ENCODE peak calls at places on chromosomes 11 and 22, in nine cellular contexts. One of them, this sample, is unnamed.

GRCh38 chr22:31241200-31241599 is 29.1 kb downstream of the LIMK2 start:
- DNase-seq in iPS DF 6.9: no peak
- DNase-seq in activated gamma-delta T cell treated with anti-CD3 and anti-CD28 coated beads, Interleukin-2, amount 50 U/mL, for 16 hours: no peak
- DNase-seq in colonic mucosa: peak
- DNase-seq in caudate nucleus: no peak
- DNase-seq in heart right ventricle: no peak
- DNase-seq in activated naive CD4-positive, alpha-beta T cell treated with anti-CD3 and anti-CD28 coated beads, Interleukin-2, amount 50 U/mL, for 16 hours: no peak
- DNase-seq in effector memory CD8-positive, alpha-beta T cell: no peak
- DNase-seq in HuH-7.5: no peak
- DNase-seq in this sample: no peak

GRCh38 chr11:10409207-10409661 is 45.8 kb upstream of the AMPD3 start:
- DNase-seq in activated gamma-delta T cell treated with anti-CD3 and anti-CD28 coated beads, Interleukin-2, amount 50 U/mL, for 16 hours: no peak
- DNase-seq in heart right ventricle: no peak
- DNase-seq in effector memory CD8-positive, alpha-beta T cell: no peak
- DNase-seq in caudate nucleus: no peak
- DNase-seq in colonic mucosa: no peak
- DNase-seq in iPS DF 6.9: no peak
- DNase-seq in activated naive CD4-positive, alpha-beta T cell treated with anti-CD3 and anti-CD28 coated beads, Interleukin-2, amount 50 U/mL, for 16 hours: no peak
- DNase-seq in HuH-7.5: no peak
- DNase-seq in this sample: no peak

GRCh38 chr11:95596011-95596489 is 193.5 kb downstream of the FAM76B start:
- DNase-seq in HuH-7.5: no peak
- DNase-seq in iPS DF 6.9: no peak
- DNase-seq in colonic mucosa: no peak
- DNase-seq in activated gamma-delta T cell treated with anti-CD3 and anti-CD28 coated beads, Interleukin-2, amount 50 U/mL, for 16 hours: no peak
- DNase-seq in effector memory CD8-positive, alpha-beta T cell: no peak
- DNase-seq in caudate nucleus: no peak
- DNase-seq in heart right ventricle: no peak
- DNase-seq in activated naive CD4-positive, alpha-beta T cell treated with anti-CD3 and anti-CD28 coated beads, Interleukin-2, amount 50 U/mL, for 16 hours: no peak
- DNase-seq in this sample: no peak

GRCh38 chr11:128297111-128297651 is 290.2 kb downstream of the ETS1 start:
- DNase-seq in HuH-7.5: no peak
- DNase-seq in effector memory CD8-positive, alpha-beta T cell: no peak
- DNase-seq in activated naive CD4-positive, alpha-beta T cell treated with anti-CD3 and anti-CD28 coated beads, Interleukin-2, amount 50 U/mL, for 16 hours: peak
- DNase-seq in heart right ventricle: no peak
- DNase-seq in iPS DF 6.9: no peak
- DNase-seq in colonic mucosa: no peak
- DNase-seq in caudate nucleus: no peak
- DNase-seq in activated gamma-delta T cell treated with anti-CD3 and anti-CD28 coated beads, Interleukin-2, amount 50 U/mL, for 16 hours: no peak
- DNase-seq in this sample: no peak

GRCh38 chr11:126431401-126432064 is 76.0 kb downstream of the ST3GAL4 start:
- DNase-seq in HuH-7.5: no peak
- DNase-seq in activated gamma-delta T cell treated with anti-CD3 and anti-CD28 coated beads, Interleukin-2, amount 50 U/mL, for 16 hours: no peak
- DNase-seq in caudate nucleus: no peak
- DNase-seq in heart right ventricle: peak
- DNase-seq in activated naive CD4-positive, alpha-beta T cell treated with anti-CD3 and anti-CD28 coated beads, Interleukin-2, amount 50 U/mL, for 16 hours: no peak
- DNase-seq in iPS DF 6.9: no peak
- DNase-seq in colonic mucosa: peak
- DNase-seq in effector memory CD8-positive, alpha-beta T cell: no peak
- DNase-seq in this sample: no peak

GRCh38 chr11:86671386-86672006 is 920 bp downstream of the ME3 start:
- DNase-seq in heart right ventricle: peak
- DNase-seq in effector memory CD8-positive, alpha-beta T cell: no peak
- DNase-seq in activated naive CD4-positive, alpha-beta T cell treated with anti-CD3 and anti-CD28 coated beads, Interleukin-2, amount 50 U/mL, for 16 hours: no peak
- DNase-seq in activated gamma-delta T cell treated with anti-CD3 and anti-CD28 coated beads, Interleukin-2, amount 50 U/mL, for 16 hours: no peak
- DNase-seq in caudate nucleus: no peak
- DNase-seq in HuH-7.5: no peak
- DNase-seq in iPS DF 6.9: no peak
- DNase-seq in colonic mucosa: peak
- DNase-seq in this sample: no peak

GRCh38 chr11:78414321-78415051 is 3.1 kb downstream of the GAB2 start:
- DNase-seq in effector memory CD8-positive, alpha-beta T cell: no peak
- DNase-seq in heart right ventricle: no peak
- DNase-seq in iPS DF 6.9: no peak
- DNase-seq in HuH-7.5: peak
- DNase-seq in activated naive CD4-positive, alpha-beta T cell treated with anti-CD3 and anti-CD28 coated beads, Interleukin-2, amount 50 U/mL, for 16 hours: no peak
- DNase-seq in colonic mucosa: no peak
- DNase-seq in caudate nucleus: no peak
- DNase-seq in activated gamma-delta T cell treated with anti-CD3 and anti-CD28 coated beads, Interleukin-2, amount 50 U/mL, for 16 hours: no peak
- DNase-seq in this sample: no peak

GRCh38 chr22:37776639-37777005 is 31.1 kb upstream of the GCAT start:
- DNase-seq in activated naive CD4-positive, alpha-beta T cell treated with anti-CD3 and anti-CD28 coated beads, Interleukin-2, amount 50 U/mL, for 16 hours: no peak
- DNase-seq in caudate nucleus: no peak
- DNase-seq in colonic mucosa: no peak
- DNase-seq in heart right ventricle: no peak
- DNase-seq in iPS DF 6.9: no peak
- DNase-seq in activated gamma-delta T cell treated with anti-CD3 and anti-CD28 coated beads, Interleukin-2, amount 50 U/mL, for 16 hours: no peak
- DNase-seq in effector memory CD8-positive, alpha-beta T cell: no peak
- DNase-seq in HuH-7.5: no peak
- DNase-seq in this sample: no peak

GRCh38 chr11:93089474-93090102 is 108.2 kb downstream of the SLC36A4 start:
- DNase-seq in effector memory CD8-positive, alpha-beta T cell: no peak
- DNase-seq in caudate nucleus: no peak
- DNase-seq in activated gamma-delta T cell treated with anti-CD3 and anti-CD28 coated beads, Interleukin-2, amount 50 U/mL, for 16 hours: no peak
- DNase-seq in iPS DF 6.9: peak
- DNase-seq in heart right ventricle: no peak
- DNase-seq in HuH-7.5: no peak
- DNase-seq in activated naive CD4-positive, alpha-beta T cell treated with anti-CD3 and anti-CD28 coated beads, Interleukin-2, amount 50 U/mL, for 16 hours: no peak
- DNase-seq in colonic mucosa: peak
- DNase-seq in this sample: peak

GRCh38 chr11:73270089-73270854 is 1.9 kb upstream of the P2RY6 start:
- DNase-seq in colonic mucosa: no peak
- DNase-seq in activated gamma-delta T cell treated with anti-CD3 and anti-CD28 coated beads, Interleukin-2, amount 50 U/mL, for 16 hours: no peak
- DNase-seq in caudate nucleus: no peak
- DNase-seq in activated naive CD4-positive, alpha-beta T cell treated with anti-CD3 and anti-CD28 coated beads, Interleukin-2, amount 50 U/mL, for 16 hours: no peak
- DNase-seq in heart right ventricle: no peak
- DNase-seq in HuH-7.5: no peak
- DNase-seq in iPS DF 6.9: no peak
- DNase-seq in effector memory CD8-positive, alpha-beta T cell: no peak
- DNase-seq in this sample: no peak

GRCh38 chr22:24106385-24107381 is 74.6 kb upstream of the SUSD2 start:
- DNase-seq in effector memory CD8-positive, alpha-beta T cell: peak
- DNase-seq in activated naive CD4-positive, alpha-beta T cell treated with anti-CD3 and anti-CD28 coated beads, Interleukin-2, amount 50 U/mL, for 16 hours: peak
- DNase-seq in iPS DF 6.9: no peak
- DNase-seq in heart right ventricle: no peak
- DNase-seq in activated gamma-delta T cell treated with anti-CD3 and anti-CD28 coated beads, Interleukin-2, amount 50 U/mL, for 16 hours: peak
- DNase-seq in caudate nucleus: no peak
- DNase-seq in HuH-7.5: no peak
- DNase-seq in colonic mucosa: no peak
- DNase-seq in this sample: no peak

GRCh38 chr11:58711832-58712231 is 19.9 kb downstream of the GLYAT start:
- DNase-seq in iPS DF 6.9: no peak
- DNase-seq in heart right ventricle: no peak
- DNase-seq in activated naive CD4-positive, alpha-beta T cell treated with anti-CD3 and anti-CD28 coated beads, Interleukin-2, amount 50 U/mL, for 16 hours: no peak
- DNase-seq in caudate nucleus: no peak
- DNase-seq in HuH-7.5: no peak
- DNase-seq in colonic mucosa: no peak
- DNase-seq in activated gamma-delta T cell treated with anti-CD3 and anti-CD28 coated beads, Interleukin-2, amount 50 U/mL, for 16 hours: no peak
- DNase-seq in effector memory CD8-positive, alpha-beta T cell: no peak
- DNase-seq in this sample: no peak

GRCh38 chr11:73201888-73202810 is 15.9 kb upstream of the P2RY2 start:
- DNase-seq in heart right ventricle: no peak
- DNase-seq in colonic mucosa: no peak
- DNase-seq in activated naive CD4-positive, alpha-beta T cell treated with anti-CD3 and anti-CD28 coated beads, Interleukin-2, amount 50 U/mL, for 16 hours: no peak
- DNase-seq in effector memory CD8-positive, alpha-beta T cell: no peak
- DNase-seq in caudate nucleus: no peak
- DNase-seq in iPS DF 6.9: no peak
- DNase-seq in HuH-7.5: no peak
- DNase-seq in activated gamma-delta T cell treated with anti-CD3 and anti-CD28 coated beads, Interleukin-2, amount 50 U/mL, for 16 hours: no peak
- DNase-seq in this sample: no peak

GRCh38 chr11:61911701-61912529 is 5.5 kb downstream of the RAB3IL1 start:
- DNase-seq in effector memory CD8-positive, alpha-beta T cell: no peak
- DNase-seq in heart right ventricle: no peak
- DNase-seq in activated gamma-delta T cell treated with anti-CD3 and anti-CD28 coated beads, Interleukin-2, amount 50 U/mL, for 16 hours: no peak
- DNase-seq in activated naive CD4-positive, alpha-beta T cell treated with anti-CD3 and anti-CD28 coated beads, Interleukin-2, amount 50 U/mL, for 16 hours: no peak
- DNase-seq in iPS DF 6.9: no peak
- DNase-seq in HuH-7.5: no peak
- DNase-seq in caudate nucleus: no peak
- DNase-seq in colonic mucosa: peak
- DNase-seq in this sample: no peak

GRCh38 chr11:77409046-77409445 is 64.8 kb downstream of the PAK1 start:
- DNase-seq in HuH-7.5: no peak
- DNase-seq in heart right ventricle: no peak
- DNase-seq in activated gamma-delta T cell treated with anti-CD3 and anti-CD28 coated beads, Interleukin-2, amount 50 U/mL, for 16 hours: no peak
- DNase-seq in colonic mucosa: no peak
- DNase-seq in effector memory CD8-positive, alpha-beta T cell: no peak
- DNase-seq in activated naive CD4-positive, alpha-beta T cell treated with anti-CD3 and anti-CD28 coated beads, Interleukin-2, amount 50 U/mL, for 16 hours: no peak
- DNase-seq in iPS DF 6.9: no peak
- DNase-seq in caudate nucleus: no peak
- DNase-seq in this sample: no peak

This sample was measured in epithelial cell of proximal tubule.